ENCODE peak calls at places on chromosomes 7 and 10, in nine cellular contexts. Y is fibroblast of the aortic adventitia, M is heart left ventricle, F is endothelial cell, D is left ventricle myocardium inferior, G is fibroblast of pulmonary artery, E is suprapubic skin, R is GM06990, L is GM20000. K is an unnamed sample.

GRCh38 chr7:47418910-47419309 is 163.0 kb downstream of the TNS3 start:
- DNase-seq in Y (no peak), M (no peak), F (no peak), D (no peak), G (peak; percentile 41), E (peak; percentile 49), R (no peak), L (no peak), K (no peak)

GRCh38 chr10:89946106-89946505 is 244.7 kb downstream of the KIF20B start:
- DNase-seq in Y (peak; percentile 26), M (no peak), F (no peak), D (no peak), G (peak; percentile 8), E (no peak), R (no peak), L (no peak), K (no peak)

GRCh38 chr7:152761116-152761748 is 1.7 kb downstream of the ACTR3B start:
- DNase-seq in Y (peak; percentile 39), M (no peak), F (no peak), D (no peak), G (no peak), E (no peak), R (peak; percentile 16), L (peak; percentile 34), K (no peak)

GRCh38 chr10:112985701-112986510 is 35.9 kb downstream of the TCF7L2 start:
- DNase-seq in Y (peak; percentile 90), M (no peak), F (no peak), D (no peak), G (peak; percentile 51), E (no peak), R (peak; percentile 29), L (no peak), K (no peak)

GRCh38 chr10:122267849-122268737 is 3.0 kb upstream of the BTBD16 start:
- DNase-seq in Y (peak; percentile 39), M (peak; percentile 74), F (peak; percentile 73), D (peak; percentile 43), G (peak; percentile 46), E (peak; percentile 81), R (no peak), L (peak; percentile 77), K (no peak)

GRCh38 chr7:98731651-98732050 is 114.6 kb downstream of the NPTX2 start:
- DNase-seq in Y (no peak), M (no peak), F (no peak), D (no peak), G (no peak), E (no peak), R (no peak), L (no peak), K (no peak)

GRCh38 chr10:129872001-129872400 is 92.1 kb downstream of the EBF3 start:
- DNase-seq in Y (no peak), M (no peak), F (no peak), D (no peak), G (no peak), E (no peak), R (no peak), L (no peak), K (no peak)

GRCh38 chr7:124762611-124763143 is 2.9 kb downstream of the GPR37 start:
- DNase-seq in Y (no peak), M (no peak), F (no peak), D (no peak), G (no peak), E (no peak), R (no peak), L (no peak), K (no peak)

GRCh38 chr10:80568306-80568705 is 30.6 kb downstream of the SH2D4B start:
- DNase-seq in Y (no peak), M (no peak), F (no peak), D (no peak), G (no peak), E (peak; percentile 47), R (no peak), L (no peak), K (no peak)

GRCh38 chr7:64887756-64888508 is 15.1 kb upstream of the ZNF273 start:
- DNase-seq in Y (no peak), M (no peak), F (peak; percentile 68), D (no peak), G (no peak), E (peak; percentile 77), R (no peak), L (peak; percentile 45), K (no peak)

GRCh38 chr7:115682507-115682906 is 348.1 kb downstream of the TFEC start:
- DNase-seq in Y (no peak), M (no peak), F (no peak), D (no peak), G (no peak), E (no peak), R (no peak), L (no peak), K (no peak)

GRCh38 chr7:115680921-115681320 is 349.6 kb downstream of the TFEC start:
- DNase-seq in Y (no peak), M (no peak), F (no peak), D (no peak), G (no peak), E (no peak), R (no peak), L (no peak), K (no peak)

GRCh38 chr7:115679423-115679822 is 351.1 kb downstream of the TFEC start:
- DNase-seq in Y (no peak), M (no peak), F (no peak), D (no peak), G (no peak), E (no peak), R (no peak), L (no peak), K (no peak)

GRCh38 chr7:115678049-115678982 is 352.2 kb downstream of the TFEC start:
- DNase-seq in Y (peak; percentile 65), M (no peak), F (no peak), D (no peak), G (peak; percentile 16), E (no peak), R (no peak), L (no peak), K (no peak)

DNA sequence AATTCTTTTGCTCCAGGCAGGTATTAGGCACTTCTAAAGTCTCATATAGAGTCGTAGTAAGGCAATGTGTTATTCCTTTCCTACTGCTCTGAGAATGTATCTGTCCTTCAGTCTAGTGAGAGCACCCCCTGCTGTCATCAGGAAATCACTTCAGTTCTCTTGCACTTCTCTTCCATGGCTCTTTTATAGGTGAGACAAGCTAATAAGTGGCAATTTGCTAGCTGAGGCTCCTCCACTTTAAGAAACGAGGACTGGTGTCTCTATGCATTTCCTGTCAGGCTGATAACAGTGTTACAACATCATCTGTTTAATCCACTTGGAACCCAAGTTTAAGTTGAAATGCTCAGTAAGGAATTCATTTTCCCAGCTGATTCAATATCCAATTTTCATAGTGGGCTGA is 350.6 kb downstream of the TFEC start:
- DNase-seq in Y (peak; percentile 68), M (no peak), F (peak; percentile 50), D (no peak), G (peak; percentile 74), E (no peak), R (no peak), L (peak; percentile 5), K (no peak)
- TF ChIP-seq CTCF in Y (peak; percentile 62), M (peak; percentile 46), F (peak; percentile 57), D (peak; percentile 47), G (peak; percentile 75), E (peak; percentile 9), R (peak; percentile 58), L (no peak), K (no peak)

DNA sequence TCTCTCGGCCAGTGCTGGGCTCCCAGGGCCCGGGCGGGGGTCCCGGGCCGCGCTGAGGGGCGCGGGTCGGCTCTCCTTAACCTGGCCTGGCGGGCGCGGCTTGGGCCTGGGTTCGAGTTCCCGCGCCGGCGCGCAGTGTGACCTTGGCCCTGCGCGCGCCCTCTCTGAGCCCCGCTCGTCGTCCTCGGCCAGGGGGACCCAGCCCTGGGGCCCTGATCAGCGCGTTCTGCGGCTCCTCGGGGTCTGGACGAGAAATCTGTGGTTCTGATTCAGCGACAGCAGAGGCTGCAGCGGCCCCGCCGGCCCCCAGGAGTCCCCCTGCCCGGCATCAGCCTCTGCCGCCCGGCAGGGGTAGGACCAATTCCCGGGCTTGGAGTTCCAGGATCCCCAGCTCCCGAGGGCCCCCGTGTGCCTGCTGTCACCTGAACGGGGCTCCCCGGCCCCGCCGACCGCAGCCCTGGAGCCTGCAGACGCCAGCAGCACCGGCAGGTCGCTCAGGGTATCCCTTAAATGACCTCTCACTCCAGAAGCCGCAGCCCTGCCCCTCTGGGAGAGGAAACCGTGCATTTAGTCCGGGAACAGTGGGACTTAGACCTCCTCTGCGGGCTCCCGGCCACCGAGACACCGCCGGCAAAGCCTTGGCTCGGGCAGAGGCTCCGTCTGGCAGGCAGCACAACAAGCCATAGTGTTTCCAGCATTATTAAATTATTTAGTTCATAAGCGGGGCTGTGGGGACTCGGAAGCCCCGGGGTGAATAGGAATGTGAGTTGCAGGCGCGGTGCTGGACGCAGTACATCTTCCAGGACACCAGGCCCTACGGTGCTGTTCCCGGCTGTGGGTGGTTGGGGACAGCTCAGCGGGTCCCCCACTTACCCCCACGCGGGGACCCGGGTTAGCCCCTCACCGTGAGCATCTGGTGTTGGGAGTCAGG is 572 bp downstream of the CHST12 start:
- DNase-seq in Y (peak; percentile 30), M (no peak), F (peak; percentile 51), D (peak; percentile 40), G (peak; percentile 35), E (no peak), R (no peak), L (peak; percentile 64), K (no peak)
- TF ChIP-seq CTCF in Y (peak; percentile 37), M (peak; percentile 21), F (no peak), D (peak; percentile 30), G (peak; percentile 3), E (no peak), R (no peak), L (no peak), K (no peak)

GRCh38 chr10:86684305-86684704 is 16.0 kb downstream of the LDB3 start:
- DNase-seq in Y (peak; percentile 21), M (peak; percentile 83), F (peak; percentile 68), D (peak; percentile 71), G (peak; percentile 23), E (no peak), R (no peak), L (no peak), K (no peak)
- TF ChIP-seq CTCF in Y (peak; percentile 40), M (peak; percentile 78), F (peak; percentile 46), D (peak; percentile 69), G (peak; percentile 35), E (peak; percentile 10), R (no peak), L (peak; percentile 14), K (no peak)

GRCh38 chr7:76400248-76400647 is 9.2 kb downstream of the SSC4D start:
- DNase-seq in Y (no peak), M (no peak), F (no peak), D (no peak), G (no peak), E (no peak), R (no peak), L (no peak), K (no peak)
- TF ChIP-seq CTCF in Y (no peak), M (no peak), F (no peak), D (no peak), G (no peak), E (no peak), R (no peak), L (no peak), K (no peak)

GRCh38 chr10:131520206-131520605 is 208.7 kb upstream of the TCERG1L start:
- DNase-seq in Y (no peak), M (no peak), F (no peak), D (no peak), G (no peak), E (no peak), R (no peak), L (no peak), K (no peak)
- TF ChIP-seq CTCF in Y (no peak), M (no peak), F (no peak), D (no peak), G (no peak), E (no peak), R (no peak), L (no peak), K (no peak)

K was measured in omental fat pad.